ENCODE peak calls at places on chromosome 13, in five cellular contexts. One of them, this sample, is unnamed.

GRCh38 chr13:21673592-21674270 is 2.9 kb downstream of the FGF9 start:
- DNase-seq in small intestine: peak; percentile 46
- DNase-seq in SW480: peak; percentile 68
- DNase-seq in amniotic epithelial cell: peak; percentile 23
- DNase-seq in CD4-positive, CD25-positive, alpha-beta regulatory T cell: peak; percentile 49
- DNase-seq in this sample: peak; percentile 39

GRCh38 chr13:80341098-80341701 is at the start of gene SPRY2:
- DNase-seq in small intestine: peak; percentile 94
- DNase-seq in SW480: peak; percentile 97
- DNase-seq in amniotic epithelial cell: peak; percentile 97
- DNase-seq in CD4-positive, CD25-positive, alpha-beta regulatory T cell: peak; percentile 29
- DNase-seq in this sample: peak; percentile 98

GRCh38 chr13:106210327-106210726 is 325.1 kb downstream of the EFNB2 start:
- DNase-seq in small intestine: peak; percentile 47
- DNase-seq in SW480: no peak
- DNase-seq in amniotic epithelial cell: peak; percentile 81
- DNase-seq in CD4-positive, CD25-positive, alpha-beta regulatory T cell: no peak
- DNase-seq in this sample: no peak

GRCh38 chr13:98348476-98348875 is 171.4 kb upstream of the RNF113B start:
- DNase-seq in small intestine: no peak
- DNase-seq in SW480: no peak
- DNase-seq in amniotic epithelial cell: no peak
- DNase-seq in CD4-positive, CD25-positive, alpha-beta regulatory T cell: no peak
- DNase-seq in this sample: no peak

GRCh38 chr13:33610471-33611015 is 207.4 kb upstream of the RFC3 start:
- DNase-seq in small intestine: peak; percentile 21
- DNase-seq in SW480: no peak
- DNase-seq in amniotic epithelial cell: no peak
- DNase-seq in CD4-positive, CD25-positive, alpha-beta regulatory T cell: peak; percentile 84
- DNase-seq in this sample: peak; percentile 16

GRCh38 chr13:114044486-114044885 is 70.6 kb upstream of the C13orf46 start:
- DNase-seq in small intestine: no peak
- DNase-seq in SW480: no peak
- DNase-seq in amniotic epithelial cell: peak; percentile 80
- DNase-seq in CD4-positive, CD25-positive, alpha-beta regulatory T cell: no peak
- DNase-seq in this sample: peak; percentile 64

GRCh38 chr13:23794267-23795161 is 94.7 kb downstream of the MIPEP start:
- DNase-seq in small intestine: no peak
- DNase-seq in SW480: no peak
- DNase-seq in amniotic epithelial cell: peak; percentile 80
- DNase-seq in CD4-positive, CD25-positive, alpha-beta regulatory T cell: peak; percentile 53
- DNase-seq in this sample: peak; percentile 83

GRCh38 chr13:26599885-26600284 is 42.4 kb downstream of the WASF3 start:
- DNase-seq in small intestine: no peak
- DNase-seq in SW480: no peak
- DNase-seq in amniotic epithelial cell: no peak
- DNase-seq in CD4-positive, CD25-positive, alpha-beta regulatory T cell: no peak
- DNase-seq in this sample: no peak

GRCh38 chr13:55554741-55555140 is 1586.0 kb upstream of the PRR20A start:
- DNase-seq in small intestine: no peak
- DNase-seq in SW480: no peak
- DNase-seq in amniotic epithelial cell: no peak
- DNase-seq in CD4-positive, CD25-positive, alpha-beta regulatory T cell: no peak
- DNase-seq in this sample: no peak

GRCh38 chr13:27171244-27171829 is at the start of gene USP12:
- DNase-seq in small intestine: no peak
- DNase-seq in SW480: peak; percentile 13
- DNase-seq in amniotic epithelial cell: no peak
- DNase-seq in CD4-positive, CD25-positive, alpha-beta regulatory T cell: no peak
- DNase-seq in this sample: no peak

GRCh38 chr13:48042889-48043288 is 5.4 kb downstream of the NUDT15 start:
- DNase-seq in small intestine: peak; percentile 83
- DNase-seq in SW480: no peak
- DNase-seq in amniotic epithelial cell: no peak
- DNase-seq in CD4-positive, CD25-positive, alpha-beta regulatory T cell: no peak
- DNase-seq in this sample: no peak

GRCh38 chr13:95494082-95494681 is 58.3 kb upstream of the CLDN10 start:
- DNase-seq in small intestine: peak; percentile 70
- DNase-seq in SW480: peak; percentile 50
- DNase-seq in amniotic epithelial cell: peak; percentile 69
- DNase-seq in CD4-positive, CD25-positive, alpha-beta regulatory T cell: peak; percentile 57
- DNase-seq in this sample: peak; percentile 73

GRCh38 chr13:113762538-113762937 is 3.5 kb downstream of the TMEM255B start:
- DNase-seq in small intestine: no peak
- DNase-seq in SW480: no peak
- DNase-seq in amniotic epithelial cell: no peak
- DNase-seq in CD4-positive, CD25-positive, alpha-beta regulatory T cell: no peak
- DNase-seq in this sample: no peak

GRCh38 chr13:25927363-25927762 is 124.5 kb downstream of the SHISA2 start:
- DNase-seq in small intestine: no peak
- DNase-seq in SW480: no peak
- DNase-seq in amniotic epithelial cell: no peak
- DNase-seq in CD4-positive, CD25-positive, alpha-beta regulatory T cell: no peak
- DNase-seq in this sample: no peak

GRCh38 chr13:49840266-49840665 is 47.8 kb upstream of the KPNA3 start:
- DNase-seq in small intestine: no peak
- DNase-seq in SW480: peak; percentile 73
- DNase-seq in amniotic epithelial cell: no peak
- DNase-seq in CD4-positive, CD25-positive, alpha-beta regulatory T cell: no peak
- DNase-seq in this sample: no peak

GRCh38 chr13:110274687-110275086 is 32.3 kb downstream of the COL4A1 start:
- DNase-seq in small intestine: no peak
- DNase-seq in SW480: no peak
- DNase-seq in amniotic epithelial cell: no peak
- DNase-seq in CD4-positive, CD25-positive, alpha-beta regulatory T cell: no peak
- DNase-seq in this sample: no peak

GRCh38 chr13:49938921-49939320 is 2.8 kb upstream of the SPRYD7 start:
- DNase-seq in small intestine: peak; percentile 93
- DNase-seq in SW480: no peak
- DNase-seq in amniotic epithelial cell: no peak
- DNase-seq in CD4-positive, CD25-positive, alpha-beta regulatory T cell: no peak
- DNase-seq in this sample: no peak

This sample was measured in iris pigment epithelial cell.